ENCODE peak calls at places on chromosome 21, in nine cellular contexts. G is DMS 273 treated with DMSO at 0.1 percent for 48 hours; C is EH; Q is cardiac fibroblast; P is GM03348; M is IMR-90; U is NCI-H1092; N is tibial artery; S is activated T-cell treated with anti-CD3 and anti-CD28 coated beads, Interleukin-2, amount 50 U/mL, for 24 hours. H is an unnamed sample.

GRCh38 chr21:36135391-36136094 is 664 bp downstream of the CBR3 start:
- DNase-seq in S (peak), P (peak), G (peak), M (peak), Q (peak), U (peak), N (peak), C (peak), H (peak)

GRCh38 chr21:45320261-45320990 is 32.7 kb upstream of the POFUT2 start:
- DNase-seq in C (no peak), N (peak), S (no peak), Q (no peak), U (peak), M (no peak), P (no peak), G (no peak), H (peak)

GRCh38 chr21:24375201-24375600 is 1232.1 kb downstream of the MRPL39 start:
- DNase-seq in Q (no peak), N (no peak), M (no peak), S (peak), C (no peak), G (no peak), U (no peak), P (no peak), H (no peak)

GRCh38 chr21:45860493-45861155 is 120.9 kb upstream of the COL6A1 start:
- DNase-seq in M (no peak), N (no peak), U (no peak), G (no peak), P (no peak), S (peak), Q (no peak), C (no peak), H (no peak)

GRCh38 chr21:43917515-43918384 is 52.7 kb downstream of the AGPAT3 start:
- DNase-seq in P (no peak), C (no peak), N (no peak), M (no peak), G (no peak), Q (no peak), U (no peak), S (peak), H (no peak)

GRCh38 chr21:40563845-40564717 is 282.9 kb downstream of the DSCAM start:
- DNase-seq in N (no peak), Q (no peak), U (no peak), M (no peak), G (no peak), P (no peak), C (peak), S (no peak), H (no peak)

GRCh38 chr21:26070822-26071425 is 99.6 kb downstream of the APP start:
- DNase-seq in U (no peak), M (peak), N (no peak), S (no peak), G (no peak), P (peak), Q (peak), C (peak), H (peak)

GRCh38 chr21:19908386-19908785 is 1089.8 kb upstream of the NCAM2 start:
- DNase-seq in U (no peak), Q (no peak), N (no peak), C (no peak), S (no peak), P (no peak), M (no peak), G (no peak), H (no peak)

GRCh38 chr21:26115899-26116298 is 54.7 kb downstream of the APP start:
- DNase-seq in M (peak), Q (peak), N (no peak), G (no peak), P (no peak), C (peak), S (no peak), U (peak), H (peak)

GRCh38 chr21:29365636-29366305 is 67.0 kb downstream of the BACH1 start:
- DNase-seq in S (no peak), G (no peak), M (no peak), Q (no peak), C (no peak), U (no peak), N (no peak), P (no peak), H (no peak)